ENCODE peak calls at places on chromosomes 7 and 10, in five cellular contexts. A is cardiac muscle cell; W is foreskin melanocyte; G is WTC11; Z is effector CD4-positive, alpha-beta T cell. X is an unnamed sample.

GRCh38 chr10:44706745-44707144 is 204.4 kb upstream of the TMEM72 start:
- DNase-seq in W (peak), Z (no peak), G (no peak), A (no peak), X (no peak)

GRCh38 chr10:13206546-13207443 is 27.4 kb downstream of the UCMA start:
- DNase-seq in A (peak), G (no peak), W (peak), Z (no peak), X (peak)

GRCh38 chr7:2010101-2010500 is 222.6 kb downstream of the MAD1L1 start:
- DNase-seq in Z (no peak), A (no peak), W (no peak), G (no peak), X (no peak)

GRCh38 chr10:4519691-4520402 is 306.2 kb upstream of the AKR1E2 start:
- DNase-seq in W (no peak), A (no peak), Z (no peak), G (no peak), X (no peak)

GRCh38 chr7:120988591-120989299 is at the start of gene CPED1:
- DNase-seq in W (peak), G (peak), A (peak), Z (no peak), X (peak)

GRCh38 chr7:151010307-151011096 is 13.8 kb downstream of the ATG9B start:
- DNase-seq in A (peak), Z (peak), G (no peak), W (no peak), X (no peak)

GRCh38 chr7:14826426-14826825 is 76.1 kb downstream of the DGKB start:
- DNase-seq in A (no peak), Z (no peak), G (no peak), W (no peak), X (no peak)

GRCh38 chr7:155885162-155886160 is 73.2 kb upstream of the SHH start:
- DNase-seq in G (no peak), W (no peak), A (no peak), Z (no peak), X (no peak)